ENCODE peak calls at places on chromosomes 5 and 9, in four cellular contexts. N, K, B and H are unnamed samples.

GRCh38 chr5:176675676-176676360 is 28.5 kb downstream of the TSPAN17 start:
- DNase-seq in K (no peak), B (no peak), N (peak), H (no peak)

GRCh38 chr5:34626751-34627150 is 29.4 kb upstream of the RAI14 start:
- DNase-seq in N (no peak), B (no peak), K (no peak), H (no peak)

GRCh38 chr5:112492291-112492690 is 73.2 kb upstream of the EPB41L4A start:
- DNase-seq in N (peak), B (no peak), K (no peak), H (no peak)

GRCh38 chr9:111949919-111950318 is 53.3 kb downstream of the UGCG start:
- DNase-seq in K (no peak), B (no peak), N (no peak), H (no peak)

GRCh38 chr9:21413089-21414023 is 4.4 kb downstream of the IFNA8 start:
- DNase-seq in B (no peak), N (no peak), K (no peak), H (no peak)

GRCh38 chr5:61638476-61638875 is 306.4 kb downstream of the ZSWIM6 start:
- DNase-seq in K (no peak), B (no peak), N (no peak), H (no peak)

GRCh38 chr5:178320281-178320855 is 87.8 kb upstream of the PHYKPL start:
- DNase-seq in K (peak), B (no peak), N (no peak), H (no peak)

GRCh38 chr5:14165375-14166091 is 22.4 kb downstream of the TRIO start:
- DNase-seq in K (no peak), N (peak), B (no peak), H (no peak)

GRCh38 chr9:84670106-84670800 is 724 bp downstream of the NTRK2 start:
- DNase-seq in K (no peak), N (no peak), B (no peak), H (no peak)

GRCh38 chr9:130200038-130200979 is 28.1 kb downstream of the NCS1 start:
- DNase-seq in B (no peak), K (no peak), N (no peak), H (no peak)

GRCh38 chr9:138066049-138066448 is 188.5 kb downstream of the CACNA1B start:
- DNase-seq in K (peak), N (no peak), B (no peak), H (no peak)

GRCh38 chr5:17992296-17992695 is 358.0 kb downstream of the TAF11L14 start:
- DNase-seq in K (no peak), B (no peak), N (no peak), H (no peak)

GRCh38 chr9:87080512-87081225 is 133.4 kb upstream of the GAS1 start:
- DNase-seq in N (peak), B (no peak), K (no peak), H (no peak)

GRCh38 chr9:28610339-28610738 is 1037.1 kb upstream of the C9orf72 start:
- DNase-seq in N (no peak), B (no peak), K (no peak), H (no peak)

GRCh38 chr5:23884405-23884804 is 377.0 kb downstream of the PRDM9 start:
- DNase-seq in K (no peak), B (no peak), N (no peak), H (no peak)

GRCh38 chr5:111068208-111068607 is 3.3 kb upstream of the TSLP start:
- DNase-seq in N (peak), K (no peak), B (no peak), H (no peak)

GRCh38 chr5:74655716-74656115 is 15.2 kb upstream of the ENC1 start:
- DNase-seq in B (no peak), K (no peak), N (no peak), H (no peak)

GRCh38 chr5:111694183-111694582 is 62.8 kb downstream of the NREP start:
- DNase-seq in B (no peak), K (no peak), N (peak), H (no peak)

GRCh38 chr9:120689860-120690259 is 24.4 kb downstream of the MEGF9 start:
- DNase-seq in N (peak), K (no peak), B (no peak), H (no peak)

GRCh38 chr5:36948041-36948440 is 71.5 kb downstream of the NIPBL start:
- DNase-seq in B (no peak), K (no peak), N (peak), H (no peak)

GRCh38 chr5:2182020-2182419 is 299.3 kb upstream of the IRX4 start:
- DNase-seq in N (no peak), K (no peak), B (no peak), H (no peak)

GRCh38 chr9:71876106-71876505 is 34.9 kb downstream of the ABHD17B start:
- DNase-seq in N (no peak), B (no peak), K (no peak), H (no peak)

GRCh38 chr5:88190106-88190834 is 78.4 kb downstream of the TMEM161B start:
- DNase-seq in B (no peak), K (no peak), N (no peak), H (no peak)

GRCh38 chr5:3394877-3395599 is 200.6 kb upstream of the IRX1 start:
- DNase-seq in B (no peak), K (no peak), N (no peak), H (no peak)

GRCh38 chr5:120053841-120054240 is 410.3 kb upstream of the PRR16 start:
- DNase-seq in B (no peak), K (no peak), N (peak), H (no peak)

GRCh38 chr5:119074419-119074818 is 3.5 kb downstream of the DMXL1 start:
- DNase-seq in N (no peak), B (no peak), K (no peak), H (no peak)

GRCh38 chr9:87390361-87390760 is 107.3 kb upstream of the DAPK1 start:
- DNase-seq in K (no peak), N (no peak), B (no peak), H (no peak)

GRCh38 chr9:86827893-86828292 is 119.4 kb downstream of the GAS1 start:
- DNase-seq in N (no peak), K (no peak), B (no peak), H (no peak)

GRCh38 chr5:133219296-133219695 is 167.5 kb downstream of the HSPA4 start:
- DNase-seq in B (no peak), N (no peak), K (no peak), H (no peak)

GRCh38 chr5:111574316-111574715 is 62.0 kb upstream of the STARD4 start:
- DNase-seq in K (no peak), B (no peak), N (peak), H (no peak)

GRCh38 chr9:92294297-92294676 is 790 bp upstream of the IARS1 start:
- DNase-seq in N (peak), K (peak), B (no peak), H (no peak)

GRCh38 chr5:129406440-129406839 is 53.7 kb upstream of the ADAMTS19 start:
- DNase-seq in B (no peak), N (no peak), K (no peak), H (no peak)

GRCh38 chr5:127827451-127827850 is 124.3 kb downstream of the CCDC192 start:
- DNase-seq in K (no peak), N (no peak), B (no peak), H (no peak)

GRCh38 chr5:54758038-54758437 is 227.4 kb downstream of the ESM1 start:
- DNase-seq in N (peak), B (no peak), K (no peak), H (no peak)

GRCh38 chr5:55110156-55110680 is 7.8 kb downstream of the GZMA start:
- DNase-seq in K (no peak), N (no peak), B (no peak), H (no peak)

GRCh38 chr9:99826579-99826978 is 4.9 kb downstream of the NR4A3 start:
- DNase-seq in K (no peak), B (no peak), N (no peak), H (no peak)

GRCh38 chr9:99825158-99826046 is 3.7 kb downstream of the NR4A3 start:
- DNase-seq in B (no peak), K (no peak), N (no peak), H (no peak)

GRCh38 chr9:99822596-99823391 is 1.1 kb downstream of the NR4A3 start:
- DNase-seq in K (peak), B (peak), N (peak), H (no peak)

GRCh38 chr9:99823392-99824377 is 2.0 kb downstream of the NR4A3 start:
- DNase-seq in B (peak), N (peak), K (peak), H (peak)

GRCh38 chr9:99824378-99825157 is 2.9 kb downstream of the NR4A3 start:
- DNase-seq in K (peak), N (no peak), B (peak), H (no peak)
- TF ChIP-seq CTCF in K (peak), N (peak), B (peak), H (no peak)

DNA sequence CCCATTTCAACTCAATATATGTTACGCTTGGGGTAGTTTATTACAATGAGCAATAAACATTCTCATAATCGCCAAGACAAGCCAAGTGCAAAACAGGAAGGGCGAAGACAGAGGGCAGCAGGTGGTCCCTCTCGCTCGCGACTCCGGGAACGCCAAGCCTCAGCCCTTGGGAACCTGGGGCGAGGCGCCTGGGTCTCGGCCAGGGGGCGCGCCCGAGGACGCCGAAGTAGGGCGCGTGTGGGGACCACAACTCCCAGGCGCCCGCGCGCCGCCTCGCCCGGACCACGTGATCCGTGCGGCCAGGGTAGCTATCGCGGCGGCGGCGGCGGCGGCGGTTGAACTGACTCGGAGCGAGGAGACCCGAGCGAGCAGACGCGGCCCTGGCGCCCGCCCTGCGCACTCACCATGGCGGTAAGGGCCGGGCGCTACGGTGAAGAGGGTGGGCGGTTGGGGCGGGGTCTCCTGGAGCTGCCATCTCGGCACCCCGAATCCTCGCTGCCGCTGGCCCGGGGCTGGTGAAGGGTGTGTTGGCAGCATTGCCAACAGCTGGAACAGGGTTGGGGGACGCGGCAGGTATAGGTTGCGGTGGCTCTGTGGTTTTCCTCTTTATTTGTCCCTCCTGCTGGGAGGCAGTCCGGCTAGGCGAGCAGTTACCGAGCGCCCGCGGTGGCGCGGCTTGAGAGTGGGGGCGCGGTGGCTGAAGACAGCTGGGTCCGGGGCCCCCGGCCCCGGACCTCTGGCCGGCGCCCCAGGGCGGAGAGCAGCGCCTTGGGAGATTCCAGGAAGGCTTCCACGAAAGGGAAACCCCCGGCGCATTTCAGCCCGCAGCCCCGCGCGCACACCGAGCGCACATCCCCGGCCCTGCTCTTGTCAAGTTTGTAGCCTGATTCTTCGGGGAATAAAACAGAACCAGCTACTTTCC is at the start of gene SLC31A2:
- DNase-seq in K (peak), B (peak), N (peak), H (peak)
- TF ChIP-seq CTCF in K (peak), B (peak), N (peak), H (no peak)

GRCh38 chr5:172902497-172903472 is 56.4 kb upstream of the RPL26L1 start:
- DNase-seq in B (no peak), N (peak), K (peak), H (peak)
- TF ChIP-seq CTCF in B (no peak), N (peak), K (peak), H (no peak)

GRCh38 chr5:40669606-40670005 is 10.1 kb upstream of the PTGER4 start:
- DNase-seq in K (no peak), N (no peak), B (no peak), H (no peak)
- TF ChIP-seq CTCF in K (no peak), N (no peak), B (no peak), H (no peak)